ENCODE peak calls at places on chromosomes 6 and 20, in four cellular contexts. One of them, this sample, is unnamed.

GRCh38 chr20:62995481-62995880 is 11.3 kb downstream of the BHLHE23 start:
- DNase-seq in GM12878: no peak
- DNase-seq in IMR-90: no peak
- DNase-seq in K562: no peak
- DNase-seq in this sample: no peak

GRCh38 chr20:20711413-20711812 is 1.0 kb downstream of the RALGAPA2 start:
- DNase-seq in IMR-90: no peak
- DNase-seq in K562: no peak
- DNase-seq in GM12878: no peak
- DNase-seq in this sample: peak; percentile 21

GRCh38 chr6:11589261-11589660 is 51.7 kb downstream of the TMEM170B start:
- DNase-seq in K562: no peak
- DNase-seq in IMR-90: peak; percentile 6
- DNase-seq in GM12878: no peak
- DNase-seq in this sample: peak; percentile 28

GRCh38 chr6:109451376-109451775 is 4.2 kb downstream of the MICAL1 start:
- DNase-seq in GM12878: no peak
- DNase-seq in IMR-90: no peak
- DNase-seq in K562: no peak
- DNase-seq in this sample: no peak

GRCh38 chr6:12293931-12294800 is 4.0 kb downstream of the EDN1 start:
- DNase-seq in K562: no peak
- DNase-seq in IMR-90: no peak
- DNase-seq in GM12878: no peak
- DNase-seq in this sample: peak; percentile 18

GRCh38 chr20:32898721-32899120 is 40.0 kb downstream of the EFCAB8 start:
- DNase-seq in K562: no peak
- DNase-seq in GM12878: no peak
- DNase-seq in IMR-90: peak; percentile 56
- DNase-seq in this sample: no peak

GRCh38 chr20:31666258-31667042 is 28.7 kb downstream of the COX4I2 start:
- DNase-seq in GM12878: no peak
- DNase-seq in K562: peak; percentile 36
- DNase-seq in IMR-90: no peak
- DNase-seq in this sample: no peak

GRCh38 chr6:129552413-129552812 is 157.6 kb downstream of the ARHGAP18 start:
- DNase-seq in IMR-90: no peak
- DNase-seq in GM12878: no peak
- DNase-seq in K562: no peak
- DNase-seq in this sample: no peak

GRCh38 chr6:134480593-134480992 is 162.7 kb upstream of the SGK1 start:
- DNase-seq in K562: no peak
- DNase-seq in GM12878: no peak
- DNase-seq in IMR-90: peak; percentile 51
- DNase-seq in this sample: peak; percentile 79

GRCh38 chr6:124294572-124294971 is 490.9 kb downstream of the NKAIN2 start:
- DNase-seq in GM12878: no peak
- DNase-seq in IMR-90: no peak
- DNase-seq in K562: no peak
- DNase-seq in this sample: no peak

GRCh38 chr20:36861875-36862801 is 13.8 kb upstream of the TLDC2 start:
- DNase-seq in IMR-90: peak; percentile 83
- DNase-seq in GM12878: no peak
- DNase-seq in K562: peak; percentile 72
- DNase-seq in this sample: peak; percentile 44

GRCh38 chr6:57256541-57256940 is 34.4 kb upstream of the RAB23 start:
- DNase-seq in GM12878: no peak
- DNase-seq in K562: no peak
- DNase-seq in IMR-90: peak; percentile 16
- DNase-seq in this sample: no peak

GRCh38 chr6:74851598-74851997 is 354.3 kb downstream of the COL12A1 start:
- DNase-seq in IMR-90: peak; percentile 60
- DNase-seq in K562: no peak
- DNase-seq in GM12878: no peak
- DNase-seq in this sample: no peak

GRCh38 chr6:43644940-43645612 is at the start of gene RSPH9:
- DNase-seq in GM12878: no peak
- DNase-seq in K562: peak; percentile 52
- DNase-seq in IMR-90: peak; percentile 44
- DNase-seq in this sample: peak; percentile 48

GRCh38 chr6:111361648-111362047 is 121.4 kb downstream of the REV3L start:
- DNase-seq in K562: peak; percentile 20
- DNase-seq in GM12878: no peak
- DNase-seq in IMR-90: peak; percentile 43
- DNase-seq in this sample: peak; percentile 46

GRCh38 chr6:88858455-88858854 is 105.0 kb downstream of the RNGTT start:
- DNase-seq in GM12878: no peak
- DNase-seq in IMR-90: no peak
- DNase-seq in K562: no peak
- DNase-seq in this sample: no peak

GRCh38 chr6:166584813-166585429 is 1.6 kb downstream of the RAMACL start:
- DNase-seq in IMR-90: peak; percentile 27
- DNase-seq in GM12878: no peak
- DNase-seq in K562: no peak
- DNase-seq in this sample: no peak

GRCh38 chr6:166587631-166588413 is 1.3 kb upstream of the RAMACL start:
- DNase-seq in GM12878: peak; percentile 58
- DNase-seq in IMR-90: no peak
- DNase-seq in K562: no peak
- DNase-seq in this sample: no peak

GRCh38 chr6:166584046-166584679 is 2.3 kb downstream of the RAMACL start:
- DNase-seq in IMR-90: no peak
- DNase-seq in GM12878: no peak
- DNase-seq in K562: no peak
- DNase-seq in this sample: no peak

GRCh38 chr6:166588691-166589333 is 2.3 kb upstream of the RAMACL start:
- DNase-seq in K562: no peak
- DNase-seq in GM12878: peak; percentile 48
- DNase-seq in IMR-90: peak; percentile 76
- DNase-seq in this sample: no peak

GRCh38 chr6:166586424-166587156 is at the start of gene RAMACL:
- DNase-seq in IMR-90: no peak
- DNase-seq in K562: peak; percentile 87
- DNase-seq in GM12878: peak; percentile 52
- DNase-seq in this sample: no peak
- TF ChIP-seq FOS in IMR-90: no peak
- TF ChIP-seq FOS in K562: peak; percentile 81
- TF ChIP-seq FOS in GM12878: peak; percentile 45
- TF ChIP-seq FOS in this sample: no peak

GRCh38 chr6:158441639-158442308 is 118.1 kb upstream of the TMEM181 start:
- DNase-seq in IMR-90: no peak
- DNase-seq in K562: no peak
- DNase-seq in GM12878: no peak
- DNase-seq in this sample: no peak
- TF ChIP-seq FOS in IMR-90: no peak
- TF ChIP-seq FOS in K562: no peak
- TF ChIP-seq FOS in GM12878: no peak
- TF ChIP-seq FOS in this sample: no peak

DNA sequence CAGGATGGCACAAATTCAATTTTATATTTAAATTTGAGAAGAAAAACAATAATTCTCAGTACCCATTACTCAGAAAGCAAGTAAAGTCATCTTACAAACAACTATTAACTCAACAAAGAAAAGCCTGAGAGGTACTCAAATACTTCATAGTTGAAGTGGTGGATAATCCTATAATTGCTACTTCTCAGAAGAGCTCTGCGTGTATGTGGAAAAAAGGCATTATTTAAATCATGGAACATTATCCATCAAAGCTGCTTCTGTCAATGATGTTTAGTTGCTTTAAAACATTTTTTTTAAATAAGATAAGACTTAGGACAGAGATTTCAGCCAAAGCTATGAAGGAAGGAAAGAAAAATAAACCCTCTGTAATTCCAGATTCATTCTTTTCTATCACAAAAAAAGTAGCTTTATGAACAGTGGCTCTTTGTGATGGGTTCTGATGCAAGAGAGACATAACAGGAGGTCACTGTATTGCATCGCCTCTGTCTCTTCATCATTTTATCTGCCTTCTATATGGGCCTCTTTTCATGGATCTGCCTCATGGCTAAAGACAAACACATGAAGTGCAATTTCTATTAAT is 367.9 kb upstream of the SLC35B3 start:
- DNase-seq in GM12878: no peak
- DNase-seq in K562: no peak
- DNase-seq in IMR-90: no peak
- DNase-seq in this sample: no peak
- TF ChIP-seq FOS in GM12878: no peak
- TF ChIP-seq FOS in K562: no peak
- TF ChIP-seq FOS in IMR-90: no peak
- TF ChIP-seq FOS in this sample: no peak

GRCh38 chr20:53517146-53517545 is 76.5 kb downstream of the ZNF217 start:
- DNase-seq in K562: no peak
- DNase-seq in IMR-90: peak; percentile 3
- DNase-seq in GM12878: no peak
- DNase-seq in this sample: no peak
- TF ChIP-seq FOS in K562: no peak
- TF ChIP-seq FOS in IMR-90: no peak
- TF ChIP-seq FOS in GM12878: no peak
- TF ChIP-seq FOS in this sample: no peak

This sample was measured in endothelial cell of umbilical vein.